ENCODE peak calls at places on chromosomes 3 and 15, in six cellular contexts. One of them, this sample, is unnamed.

GRCh38 chr3:61358364-61358763 is 107.1 kb upstream of the FHIT start:
- DNase-seq in SJSA1: no peak
- DNase-seq in BE2C: peak; percentile 75
- DNase-seq in IMR-90: no peak
- DNase-seq in thoracic aorta: no peak
- DNase-seq in A673: no peak
- DNase-seq in this sample: peak; percentile 68

GRCh38 chr3:171345112-171345843 is 114.9 kb downstream of the TNIK start:
- DNase-seq in SJSA1: no peak
- DNase-seq in BE2C: no peak
- DNase-seq in IMR-90: no peak
- DNase-seq in thoracic aorta: no peak
- DNase-seq in A673: no peak
- DNase-seq in this sample: no peak

GRCh38 chr3:23094890-23095462 is 108.2 kb upstream of the UBE2E2 start:
- DNase-seq in SJSA1: peak; percentile 36
- DNase-seq in BE2C: no peak
- DNase-seq in IMR-90: peak; percentile 7
- DNase-seq in thoracic aorta: no peak
- DNase-seq in A673: no peak
- DNase-seq in this sample: no peak

GRCh38 chr3:66038726-66039589 is at the start of gene MAGI1:
- DNase-seq in SJSA1: peak; percentile 95
- DNase-seq in BE2C: peak; percentile 93
- DNase-seq in IMR-90: peak; percentile 95
- DNase-seq in thoracic aorta: peak; percentile 60
- DNase-seq in A673: peak; percentile 91
- DNase-seq in this sample: peak; percentile 67

GRCh38 chr3:136068708-136069107 is 103.2 kb downstream of the PPP2R3A start:
- DNase-seq in SJSA1: peak; percentile 20
- DNase-seq in BE2C: no peak
- DNase-seq in IMR-90: peak; percentile 88
- DNase-seq in thoracic aorta: no peak
- DNase-seq in A673: no peak
- DNase-seq in this sample: no peak

GRCh38 chr3:197561926-197562325 is 6.2 kb upstream of the BDH1 start:
- DNase-seq in SJSA1: no peak
- DNase-seq in BE2C: no peak
- DNase-seq in IMR-90: no peak
- DNase-seq in thoracic aorta: no peak
- DNase-seq in A673: no peak
- DNase-seq in this sample: no peak

GRCh38 chr15:25850154-25851111 is 12.7 kb downstream of the ATP10A start:
- DNase-seq in SJSA1: peak; percentile 90
- DNase-seq in BE2C: no peak
- DNase-seq in IMR-90: peak; percentile 70
- DNase-seq in thoracic aorta: no peak
- DNase-seq in A673: peak; percentile 4
- DNase-seq in this sample: peak; percentile 27

GRCh38 chr3:61663728-61664492 is 102.5 kb downstream of the PTPRG start:
- DNase-seq in SJSA1: peak; percentile 81
- DNase-seq in BE2C: no peak
- DNase-seq in IMR-90: peak; percentile 97
- DNase-seq in thoracic aorta: no peak
- DNase-seq in A673: peak; percentile 93
- DNase-seq in this sample: no peak

GRCh38 chr3:46566040-46566631 is at the start of gene LRRC2:
- DNase-seq in SJSA1: peak; percentile 30
- DNase-seq in BE2C: peak; percentile 59
- DNase-seq in IMR-90: peak; percentile 76
- DNase-seq in thoracic aorta: no peak
- DNase-seq in A673: peak; percentile 34
- DNase-seq in this sample: no peak

GRCh38 chr15:37101634-37102314 is 1.4 kb upstream of the MEIS2 start:
- DNase-seq in SJSA1: peak; percentile 80
- DNase-seq in BE2C: peak; percentile 94
- DNase-seq in IMR-90: peak; percentile 70
- DNase-seq in thoracic aorta: no peak
- DNase-seq in A673: peak; percentile 68
- DNase-seq in this sample: peak; percentile 61

GRCh38 chr3:167887096-167887495 is 151.6 kb downstream of the SERPINI1 start:
- DNase-seq in SJSA1: no peak
- DNase-seq in BE2C: no peak
- DNase-seq in IMR-90: peak; percentile 4
- DNase-seq in thoracic aorta: no peak
- DNase-seq in A673: no peak
- DNase-seq in this sample: no peak

GRCh38 chr3:115019900-115020299 is 127.2 kb downstream of the ZBTB20 start:
- DNase-seq in SJSA1: no peak
- DNase-seq in BE2C: no peak
- DNase-seq in IMR-90: no peak
- DNase-seq in thoracic aorta: no peak
- DNase-seq in A673: no peak
- DNase-seq in this sample: no peak

GRCh38 chr3:43298761-43299160 is 12.4 kb downstream of the SNRK start:
- DNase-seq in SJSA1: no peak
- DNase-seq in BE2C: no peak
- DNase-seq in IMR-90: no peak
- DNase-seq in thoracic aorta: no peak
- DNase-seq in A673: no peak
- DNase-seq in this sample: no peak

GRCh38 chr3:66236281-66236680 is 15.5 kb downstream of the SLC25A26 start:
- DNase-seq in SJSA1: no peak
- DNase-seq in BE2C: no peak
- DNase-seq in IMR-90: no peak
- DNase-seq in thoracic aorta: no peak
- DNase-seq in A673: peak; percentile 30
- DNase-seq in this sample: no peak

GRCh38 chr3:62837145-62837787 is 38.0 kb downstream of the CADPS start:
- DNase-seq in SJSA1: no peak
- DNase-seq in BE2C: no peak
- DNase-seq in IMR-90: no peak
- DNase-seq in thoracic aorta: no peak
- DNase-seq in A673: no peak
- DNase-seq in this sample: no peak

GRCh38 chr3:178170698-178171535 is 365.3 kb upstream of the KCNMB2 start:
- DNase-seq in SJSA1: no peak
- DNase-seq in BE2C: peak; percentile 63
- DNase-seq in IMR-90: peak; percentile 86
- DNase-seq in thoracic aorta: no peak
- DNase-seq in A673: peak; percentile 98
- DNase-seq in this sample: peak; percentile 36

GRCh38 chr15:93829115-93829849 is 402.1 kb upstream of the MCTP2 start:
- DNase-seq in SJSA1: no peak
- DNase-seq in BE2C: peak; percentile 60
- DNase-seq in IMR-90: no peak
- DNase-seq in thoracic aorta: no peak
- DNase-seq in A673: peak; percentile 93
- DNase-seq in this sample: no peak

GRCh38 chr3:47612178-47612577 is 33.5 kb upstream of the CSPG5 start:
- DNase-seq in SJSA1: peak; percentile 54
- DNase-seq in BE2C: no peak
- DNase-seq in IMR-90: peak; percentile 86
- DNase-seq in thoracic aorta: no peak
- DNase-seq in A673: no peak
- DNase-seq in this sample: no peak

GRCh38 chr3:42734263-42734860 is 31.8 kb upstream of the HHATL start:
- DNase-seq in SJSA1: no peak
- DNase-seq in BE2C: no peak
- DNase-seq in IMR-90: no peak
- DNase-seq in thoracic aorta: no peak
- DNase-seq in A673: no peak
- DNase-seq in this sample: no peak

GRCh38 chr3:181358555-181358954 is 353.2 kb upstream of the SOX2 start:
- DNase-seq in SJSA1: no peak
- DNase-seq in BE2C: no peak
- DNase-seq in IMR-90: no peak
- DNase-seq in thoracic aorta: no peak
- DNase-seq in A673: no peak
- DNase-seq in this sample: no peak

GRCh38 chr3:119647177-119647576 is 13.2 kb downstream of the POPDC2 start:
- DNase-seq in SJSA1: no peak
- DNase-seq in BE2C: no peak
- DNase-seq in IMR-90: no peak
- DNase-seq in thoracic aorta: no peak
- DNase-seq in A673: no peak
- DNase-seq in this sample: no peak

GRCh38 chr3:182913889-182914288 is 66.4 kb downstream of the DCUN1D1 start:
- DNase-seq in SJSA1: no peak
- DNase-seq in BE2C: no peak
- DNase-seq in IMR-90: no peak
- DNase-seq in thoracic aorta: no peak
- DNase-seq in A673: no peak
- DNase-seq in this sample: no peak

GRCh38 chr15:80251505-80252280 is at the start of gene CTXND1:
- DNase-seq in SJSA1: no peak
- DNase-seq in BE2C: peak; percentile 12
- DNase-seq in IMR-90: no peak
- DNase-seq in thoracic aorta: no peak
- DNase-seq in A673: no peak
- DNase-seq in this sample: no peak

GRCh38 chr3:124223853-124224252 is 231.9 kb upstream of the ROPN1 start:
- DNase-seq in SJSA1: no peak
- DNase-seq in BE2C: no peak
- DNase-seq in IMR-90: no peak
- DNase-seq in thoracic aorta: no peak
- DNase-seq in A673: no peak
- DNase-seq in this sample: no peak

GRCh38 chr3:170907519-170908234 is 760 bp downstream of the EIF5A2 start:
- DNase-seq in SJSA1: peak; percentile 23
- DNase-seq in BE2C: peak; percentile 36
- DNase-seq in IMR-90: peak; percentile 11
- DNase-seq in thoracic aorta: no peak
- DNase-seq in A673: peak; percentile 15
- DNase-seq in this sample: no peak

GRCh38 chr3:32451049-32451659 is 51.5 kb downstream of the CMTM6 start:
- DNase-seq in SJSA1: no peak
- DNase-seq in BE2C: no peak
- DNase-seq in IMR-90: no peak
- DNase-seq in thoracic aorta: no peak
- DNase-seq in A673: no peak
- DNase-seq in this sample: no peak

DNA sequence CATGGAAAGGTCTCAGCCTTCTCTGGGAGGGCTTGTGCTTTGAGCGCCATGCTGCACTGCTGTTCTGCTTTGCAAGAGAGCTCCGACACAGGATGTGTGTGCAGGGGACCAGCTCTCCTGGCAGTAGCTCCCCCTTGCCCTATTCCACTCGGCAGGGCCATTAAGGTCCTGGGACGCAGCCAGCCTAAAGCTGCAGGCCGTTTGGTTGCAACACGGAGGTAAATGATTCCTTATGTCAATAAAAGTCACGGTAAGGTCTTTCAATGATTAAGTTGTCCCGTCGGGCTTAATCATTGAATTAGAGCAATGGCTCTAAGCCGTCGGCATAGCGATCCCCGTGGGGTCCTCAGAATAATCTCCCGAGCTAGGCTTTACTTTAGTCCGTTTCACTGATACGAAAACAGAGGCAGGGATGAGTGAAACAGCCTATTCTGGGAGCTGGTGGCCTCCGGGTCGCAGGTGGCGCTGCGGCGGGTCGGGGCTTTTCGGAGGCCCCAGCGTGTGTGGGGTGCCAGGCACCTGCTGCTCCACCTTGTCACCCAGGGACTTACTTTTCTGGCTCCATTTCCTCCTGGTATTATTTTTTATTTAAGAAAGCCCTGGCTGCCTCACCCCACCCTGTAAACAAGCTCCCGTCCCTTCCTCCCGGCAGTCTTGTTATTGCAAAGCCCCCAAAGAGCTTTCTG is 525.2 kb downstream of the OCA2 start:
- DNase-seq in SJSA1: no peak
- DNase-seq in BE2C: no peak
- DNase-seq in IMR-90: no peak
- DNase-seq in thoracic aorta: no peak
- DNase-seq in A673: no peak
- DNase-seq in this sample: no peak
- H3K4me1 ChIP-seq in SJSA1: no peaks in the 10 kb centered on the region
- H3K4me1 ChIP-seq in BE2C: no peaks in the 10 kb centered on the region
- H3K4me1 ChIP-seq in IMR-90: no peaks in the 10 kb centered on the region
- H3K4me1 ChIP-seq in thoracic aorta: no peaks in the 10 kb centered on the region
- H3K4me1 ChIP-seq in A673: no peaks in the 10 kb centered on the region
- H3K4me1 ChIP-seq in this sample: no peaks in the 10 kb centered on the region

GRCh38 chr15:67126551-67127333 is 61.3 kb downstream of the SMAD3 start:
- DNase-seq in SJSA1: no peak
- DNase-seq in BE2C: no peak
- DNase-seq in IMR-90: no peak
- DNase-seq in thoracic aorta: no peak
- DNase-seq in A673: no peak
- DNase-seq in this sample: no peak

GRCh38 chr15:67124911-67125588 is 59.6 kb downstream of the SMAD3 start:
- DNase-seq in SJSA1: no peak
- DNase-seq in BE2C: no peak
- DNase-seq in IMR-90: no peak
- DNase-seq in thoracic aorta: no peak
- DNase-seq in A673: no peak
- DNase-seq in this sample: no peak

GRCh38 chr15:67125589-67126502 is 60.4 kb downstream of the SMAD3 start:
- DNase-seq in SJSA1: peak; percentile 88
- DNase-seq in BE2C: no peak
- DNase-seq in IMR-90: peak; percentile 100
- DNase-seq in thoracic aorta: peak; percentile 77
- DNase-seq in A673: no peak
- DNase-seq in this sample: peak; percentile 91

GRCh38 chr15:67127925-67128324 is 62.5 kb downstream of the SMAD3 start:
- DNase-seq in SJSA1: peak; percentile 90
- DNase-seq in BE2C: no peak
- DNase-seq in IMR-90: peak; percentile 99
- DNase-seq in thoracic aorta: no peak
- DNase-seq in A673: no peak
- DNase-seq in this sample: no peak

GRCh38 chr15:67127334-67127664 is 61.9 kb downstream of the SMAD3 start:
- DNase-seq in SJSA1: no peak
- DNase-seq in BE2C: no peak
- DNase-seq in IMR-90: no peak
- DNase-seq in thoracic aorta: no peak
- DNase-seq in A673: no peak
- DNase-seq in this sample: no peak
- H3K4me1 ChIP-seq in SJSA1: peaks cover 79% of the 10 kb centered on the region
- H3K4me1 ChIP-seq in BE2C: no peaks in the 10 kb centered on the region
- H3K4me1 ChIP-seq in IMR-90: peaks cover 63% of the 10 kb centered on the region
- H3K4me1 ChIP-seq in thoracic aorta: peaks cover 78% of the 10 kb centered on the region
- H3K4me1 ChIP-seq in A673: peaks cover 19% of the 10 kb centered on the region
- H3K4me1 ChIP-seq in this sample: peaks cover 20% of the 10 kb centered on the region

GRCh38 chr3:63972196-63972595 is 51.1 kb downstream of the PSMD6 start:
- DNase-seq in SJSA1: peak; percentile 31
- DNase-seq in BE2C: no peak
- DNase-seq in IMR-90: peak; percentile 89
- DNase-seq in thoracic aorta: no peak
- DNase-seq in A673: no peak
- DNase-seq in this sample: no peak
- H3K4me1 ChIP-seq in SJSA1: peaks cover 56% of the 10 kb centered on the region
- H3K4me1 ChIP-seq in BE2C: peaks cover 19% of the 10 kb centered on the region
- H3K4me1 ChIP-seq in IMR-90: peaks cover 37% of the 10 kb centered on the region
- H3K4me1 ChIP-seq in thoracic aorta: peaks cover 81% of the 10 kb centered on the region
- H3K4me1 ChIP-seq in A673: peaks cover 38% of the 10 kb centered on the region
- H3K4me1 ChIP-seq in this sample: peaks cover 58% of the 10 kb centered on the region

DNA sequence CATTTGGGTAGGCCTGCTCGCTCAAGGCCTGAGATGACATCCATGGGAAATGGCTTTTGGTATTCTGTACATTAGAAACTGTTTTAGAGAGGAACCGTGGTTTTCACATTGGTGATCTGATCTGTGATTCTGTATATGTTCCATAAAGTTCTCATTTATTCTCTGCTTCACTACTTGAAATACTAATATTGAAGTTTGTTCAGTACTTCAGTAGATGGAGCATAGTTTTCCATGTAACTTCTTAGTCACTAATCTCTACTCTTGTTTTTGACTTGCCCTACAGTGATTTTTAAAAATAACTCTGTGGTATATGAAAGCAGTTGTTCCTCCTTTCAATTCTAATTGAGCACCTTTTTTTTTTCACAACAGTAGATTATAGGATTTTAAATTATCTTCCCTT is 66.5 kb downstream of the MBNL1 start:
- DNase-seq in SJSA1: no peak
- DNase-seq in BE2C: no peak
- DNase-seq in IMR-90: no peak
- DNase-seq in thoracic aorta: no peak
- DNase-seq in A673: no peak
- DNase-seq in this sample: no peak
- H3K4me1 ChIP-seq in SJSA1: peaks cover 22% of the 10 kb centered on the region
- H3K4me1 ChIP-seq in BE2C: no peaks in the 10 kb centered on the region
- H3K4me1 ChIP-seq in IMR-90: peaks cover 4% of the 10 kb centered on the region
- H3K4me1 ChIP-seq in thoracic aorta: peaks cover 96% of the 10 kb centered on the region
- H3K4me1 ChIP-seq in A673: peaks cover 10% of the 10 kb centered on the region
- H3K4me1 ChIP-seq in this sample: peaks cover 21% of the 10 kb centered on the region

This sample was measured in tibial nerve.